ENCODE peak calls at places on chromosomes 6 and 20, in four cellular contexts. M is HCT116, X is HepG2, V is H1. N is an unnamed sample.

GRCh38 chr6:81606965-81607381 is 145.5 kb downstream of the TENT5A start:
- DNase-seq in M (no peak), X (no peak), V (no peak), N (no peak)

GRCh38 chr6:7758456-7758855 is 32.6 kb downstream of the BMP6 start:
- DNase-seq in M (peak; percentile 7), X (no peak), V (no peak), N (no peak)

GRCh38 chr6:24910331-24910849 is 25.4 kb downstream of the RIPOR2 start:
- DNase-seq in M (no peak), X (no peak), V (peak; percentile 73), N (no peak)

GRCh38 chr6:7727951-7728854 is 2.3 kb downstream of the BMP6 start:
- DNase-seq in M (no peak), X (no peak), V (peak; percentile 77), N (no peak)

GRCh38 chr20:4227085-4227821 is 211.9 kb upstream of the RNF24 start:
- DNase-seq in M (no peak), X (peak; percentile 68), V (peak; percentile 59), N (no peak)

GRCh38 chr6:137873273-137873762 is 6.3 kb downstream of the TNFAIP3 start:
- DNase-seq in M (no peak), X (peak; percentile 99), V (no peak), N (peak; percentile 51)

GRCh38 chr6:123777554-123777953 is 26.1 kb upstream of the NKAIN2 start:
- DNase-seq in M (no peak), X (no peak), V (no peak), N (no peak)

GRCh38 chr6:49906511-49906910 is 40.2 kb upstream of the CRISP1 start:
- DNase-seq in M (no peak), X (no peak), V (no peak), N (peak; percentile 20)

GRCh38 chr20:642398-643174 is 10.4 kb downstream of the SRXN1 start:
- DNase-seq in M (no peak), X (peak; percentile 69), V (no peak), N (no peak)

GRCh38 chr6:158545043-158545966 is 14.6 kb upstream of the TMEM181 start:
- DNase-seq in M (no peak), X (peak; percentile 91), V (no peak), N (no peak)

GRCh38 chr20:2742431-2742830 is 49.9 kb downstream of the EBF4 start:
- DNase-seq in M (no peak), X (no peak), V (no peak), N (no peak)

DNA sequence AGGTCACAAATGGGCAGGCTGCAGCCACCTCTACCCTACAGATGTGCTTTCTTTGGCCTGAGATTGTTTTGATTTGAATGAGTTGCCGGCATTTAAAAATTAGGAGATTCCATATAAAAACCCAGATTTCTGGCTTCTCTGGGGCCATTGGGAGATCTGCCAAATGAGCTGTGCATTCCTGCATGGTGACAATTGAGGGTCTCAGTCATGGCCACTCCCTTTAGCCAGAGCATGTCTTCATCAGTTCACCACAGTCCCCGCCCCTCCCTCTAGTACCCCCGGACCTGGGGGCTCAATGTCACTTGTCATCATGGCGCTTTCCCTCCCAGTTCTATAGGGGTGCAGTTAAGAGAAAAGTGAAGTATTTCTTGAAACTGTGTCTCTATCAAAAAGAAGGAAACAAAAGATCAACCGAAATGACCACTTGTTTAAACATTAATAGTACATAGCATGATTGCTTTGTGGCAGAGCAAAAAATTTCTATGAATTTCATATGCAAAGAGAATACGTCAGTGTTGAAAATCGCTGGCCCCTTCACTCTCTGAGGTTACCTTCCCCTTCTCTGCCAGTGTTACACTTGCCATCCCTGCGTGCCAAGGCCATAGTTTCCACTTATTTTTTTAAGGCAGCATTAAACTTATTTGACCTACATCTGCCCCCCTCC is 21.1 kb downstream of the EYA2 start:
- DNase-seq in M (no peak), X (no peak), V (no peak), N (no peak)
- TF ChIP-seq JUND in M (no peak), X (no peak), V (no peak), N (no peak)

GRCh38 chr6:29442670-29443184 is 3.6 kb downstream of the OR10C1 start:
- DNase-seq in M (no peak), X (no peak), V (no peak), N (no peak)
- TF ChIP-seq JUND in M (no peak), X (no peak), V (no peak), N (no peak)

DNA sequence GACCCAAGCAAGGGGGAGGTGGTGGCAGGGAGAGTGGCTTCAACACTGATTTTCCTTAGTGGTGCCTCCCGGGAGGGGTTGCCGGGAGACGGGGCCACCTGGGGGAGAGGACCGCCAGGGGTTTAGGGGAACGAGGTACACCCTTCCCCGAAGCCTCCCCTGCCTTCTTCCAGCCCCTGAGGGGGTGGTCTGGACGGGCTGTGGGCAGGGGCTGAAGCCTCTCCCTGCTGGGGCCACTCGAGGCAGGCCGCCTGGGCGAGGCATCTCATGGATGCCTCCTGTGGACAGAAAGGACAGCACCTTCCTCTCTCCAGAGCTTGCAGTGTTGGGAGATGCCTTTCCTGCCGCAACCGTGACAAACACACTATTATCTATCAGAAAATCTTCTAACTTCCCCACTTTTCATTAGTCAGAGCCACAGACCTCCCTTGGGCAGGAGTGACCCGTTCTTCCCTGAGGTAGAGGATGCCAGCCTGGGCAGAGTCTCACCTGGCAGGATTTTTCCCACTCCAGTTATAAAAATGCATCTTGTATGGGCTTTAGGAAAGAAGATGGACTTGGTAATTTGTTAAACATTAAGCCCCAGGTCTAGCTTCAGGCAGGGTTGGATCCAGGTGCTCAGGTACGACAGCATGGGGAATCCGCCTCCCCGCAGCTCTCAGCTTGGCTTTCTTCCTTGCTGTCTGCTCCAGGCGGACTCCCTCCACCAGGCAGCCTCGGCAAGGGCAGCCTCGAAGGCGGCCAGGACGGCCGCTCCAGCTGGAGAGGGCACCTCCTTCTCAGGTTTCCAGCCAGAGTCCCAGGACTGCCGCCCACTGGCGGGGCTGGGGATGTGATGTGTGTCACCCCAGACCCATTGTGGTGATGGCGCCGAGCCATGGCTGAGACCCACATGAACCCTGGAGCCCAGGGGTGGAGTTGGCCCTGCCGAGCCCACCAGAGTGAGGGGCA is 11.0 kb downstream of the HRH3 start:
- DNase-seq in M (no peak), X (peak; percentile 63), V (peak; percentile 82), N (peak; percentile 47)
- TF ChIP-seq JUND in M (no peak), X (no peak), V (no peak), N (no peak)

GRCh38 chr6:52415917-52416628 is 4.1 kb upstream of the EFHC1 start:
- DNase-seq in M (no peak), X (no peak), V (no peak), N (no peak)
- TF ChIP-seq JUND in M (no peak), X (no peak), V (no peak), N (no peak)